ENCODE peak calls at places on chromosomes 6 and 20, in eight cellular contexts. One of them, this sample, is unnamed.

GRCh38 chr6:25061289-25061945 is 125.7 kb upstream of the RIPOR2 start:
- DNase-seq in heart right ventricle: peak
- DNase-seq in dermis blood vessel endothelial cell: no peak
- DNase-seq in stimulated activated CD8-positive, alpha-beta memory T cell treated with anti-CD3 and anti-CD28 coated beads, Interleukin-12 subunit alpha, Interleukin-12 subunit beta, amount 100 ng/mL, for 4 hours: no peak
- DNase-seq in GM12864: no peak
- DNase-seq in activated CD4-positive, alpha-beta T cell treated with anti-CD3 and anti-CD28 coated beads, Interleukin-2, amount 50 U/mL, for 1 hour: no peak
- DNase-seq in H1: no peak
- DNase-seq in brain microvascular endothelial cell: peak
- DNase-seq in this sample: no peak

GRCh38 chr20:24964518-24964838 is 15.4 kb downstream of the CST7 start:
- DNase-seq in heart right ventricle: no peak
- DNase-seq in dermis blood vessel endothelial cell: no peak
- DNase-seq in stimulated activated CD8-positive, alpha-beta memory T cell treated with anti-CD3 and anti-CD28 coated beads, Interleukin-12 subunit alpha, Interleukin-12 subunit beta, amount 100 ng/mL, for 4 hours: no peak
- DNase-seq in GM12864: no peak
- DNase-seq in activated CD4-positive, alpha-beta T cell treated with anti-CD3 and anti-CD28 coated beads, Interleukin-2, amount 50 U/mL, for 1 hour: no peak
- DNase-seq in H1: no peak
- DNase-seq in brain microvascular endothelial cell: no peak
- DNase-seq in this sample: no peak

GRCh38 chr20:54284928-54285704 is 77.2 kb downstream of the PFDN4 start:
- DNase-seq in heart right ventricle: no peak
- DNase-seq in dermis blood vessel endothelial cell: no peak
- DNase-seq in stimulated activated CD8-positive, alpha-beta memory T cell treated with anti-CD3 and anti-CD28 coated beads, Interleukin-12 subunit alpha, Interleukin-12 subunit beta, amount 100 ng/mL, for 4 hours: no peak
- DNase-seq in GM12864: no peak
- DNase-seq in activated CD4-positive, alpha-beta T cell treated with anti-CD3 and anti-CD28 coated beads, Interleukin-2, amount 50 U/mL, for 1 hour: no peak
- DNase-seq in H1: no peak
- DNase-seq in brain microvascular endothelial cell: no peak
- DNase-seq in this sample: no peak

GRCh38 chr6:144675231-144675861 is 390.2 kb downstream of the UTRN start:
- DNase-seq in heart right ventricle: no peak
- DNase-seq in dermis blood vessel endothelial cell: peak
- DNase-seq in stimulated activated CD8-positive, alpha-beta memory T cell treated with anti-CD3 and anti-CD28 coated beads, Interleukin-12 subunit alpha, Interleukin-12 subunit beta, amount 100 ng/mL, for 4 hours: no peak
- DNase-seq in GM12864: no peak
- DNase-seq in activated CD4-positive, alpha-beta T cell treated with anti-CD3 and anti-CD28 coated beads, Interleukin-2, amount 50 U/mL, for 1 hour: no peak
- DNase-seq in H1: no peak
- DNase-seq in brain microvascular endothelial cell: peak
- DNase-seq in this sample: no peak

GRCh38 chr6:160137130-160137988 is 15.7 kb downstream of the SLC22A1 start:
- DNase-seq in heart right ventricle: no peak
- DNase-seq in dermis blood vessel endothelial cell: no peak
- DNase-seq in stimulated activated CD8-positive, alpha-beta memory T cell treated with anti-CD3 and anti-CD28 coated beads, Interleukin-12 subunit alpha, Interleukin-12 subunit beta, amount 100 ng/mL, for 4 hours: no peak
- DNase-seq in GM12864: no peak
- DNase-seq in activated CD4-positive, alpha-beta T cell treated with anti-CD3 and anti-CD28 coated beads, Interleukin-2, amount 50 U/mL, for 1 hour: no peak
- DNase-seq in H1: peak
- DNase-seq in brain microvascular endothelial cell: no peak
- DNase-seq in this sample: no peak

GRCh38 chr6:125361868-125362267 is 60.1 kb upstream of the HDDC2 start:
- DNase-seq in heart right ventricle: no peak
- DNase-seq in dermis blood vessel endothelial cell: no peak
- DNase-seq in stimulated activated CD8-positive, alpha-beta memory T cell treated with anti-CD3 and anti-CD28 coated beads, Interleukin-12 subunit alpha, Interleukin-12 subunit beta, amount 100 ng/mL, for 4 hours: no peak
- DNase-seq in GM12864: no peak
- DNase-seq in activated CD4-positive, alpha-beta T cell treated with anti-CD3 and anti-CD28 coated beads, Interleukin-2, amount 50 U/mL, for 1 hour: no peak
- DNase-seq in H1: no peak
- DNase-seq in brain microvascular endothelial cell: no peak
- DNase-seq in this sample: no peak

GRCh38 chr6:24668997-24669361 is 2.1 kb downstream of the ACOT13 start:
- DNase-seq in heart right ventricle: no peak
- DNase-seq in dermis blood vessel endothelial cell: no peak
- DNase-seq in stimulated activated CD8-positive, alpha-beta memory T cell treated with anti-CD3 and anti-CD28 coated beads, Interleukin-12 subunit alpha, Interleukin-12 subunit beta, amount 100 ng/mL, for 4 hours: no peak
- DNase-seq in GM12864: no peak
- DNase-seq in activated CD4-positive, alpha-beta T cell treated with anti-CD3 and anti-CD28 coated beads, Interleukin-2, amount 50 U/mL, for 1 hour: no peak
- DNase-seq in H1: no peak
- DNase-seq in brain microvascular endothelial cell: no peak
- DNase-seq in this sample: no peak

GRCh38 chr20:61957961-61958715 is 107.5 kb downstream of the TAF4 start:
- DNase-seq in heart right ventricle: no peak
- DNase-seq in dermis blood vessel endothelial cell: no peak
- DNase-seq in stimulated activated CD8-positive, alpha-beta memory T cell treated with anti-CD3 and anti-CD28 coated beads, Interleukin-12 subunit alpha, Interleukin-12 subunit beta, amount 100 ng/mL, for 4 hours: no peak
- DNase-seq in GM12864: no peak
- DNase-seq in activated CD4-positive, alpha-beta T cell treated with anti-CD3 and anti-CD28 coated beads, Interleukin-2, amount 50 U/mL, for 1 hour: no peak
- DNase-seq in H1: no peak
- DNase-seq in brain microvascular endothelial cell: no peak
- DNase-seq in this sample: no peak

GRCh38 chr20:967796-968742 is 34.0 kb downstream of the RSPO4 start:
- DNase-seq in heart right ventricle: no peak
- DNase-seq in dermis blood vessel endothelial cell: peak
- DNase-seq in stimulated activated CD8-positive, alpha-beta memory T cell treated with anti-CD3 and anti-CD28 coated beads, Interleukin-12 subunit alpha, Interleukin-12 subunit beta, amount 100 ng/mL, for 4 hours: no peak
- DNase-seq in GM12864: peak
- DNase-seq in activated CD4-positive, alpha-beta T cell treated with anti-CD3 and anti-CD28 coated beads, Interleukin-2, amount 50 U/mL, for 1 hour: no peak
- DNase-seq in H1: no peak
- DNase-seq in brain microvascular endothelial cell: peak
- DNase-seq in this sample: no peak

GRCh38 chr6:166879594-166879993 is 76.8 kb downstream of the RNASET2 start:
- DNase-seq in heart right ventricle: no peak
- DNase-seq in dermis blood vessel endothelial cell: no peak
- DNase-seq in stimulated activated CD8-positive, alpha-beta memory T cell treated with anti-CD3 and anti-CD28 coated beads, Interleukin-12 subunit alpha, Interleukin-12 subunit beta, amount 100 ng/mL, for 4 hours: no peak
- DNase-seq in GM12864: no peak
- DNase-seq in activated CD4-positive, alpha-beta T cell treated with anti-CD3 and anti-CD28 coated beads, Interleukin-2, amount 50 U/mL, for 1 hour: no peak
- DNase-seq in H1: no peak
- DNase-seq in brain microvascular endothelial cell: no peak
- DNase-seq in this sample: no peak

GRCh38 chr6:137717074-137718073 is 149.7 kb upstream of the TNFAIP3 start:
- DNase-seq in heart right ventricle: no peak
- DNase-seq in dermis blood vessel endothelial cell: no peak
- DNase-seq in stimulated activated CD8-positive, alpha-beta memory T cell treated with anti-CD3 and anti-CD28 coated beads, Interleukin-12 subunit alpha, Interleukin-12 subunit beta, amount 100 ng/mL, for 4 hours: peak
- DNase-seq in GM12864: no peak
- DNase-seq in activated CD4-positive, alpha-beta T cell treated with anti-CD3 and anti-CD28 coated beads, Interleukin-2, amount 50 U/mL, for 1 hour: peak
- DNase-seq in H1: no peak
- DNase-seq in brain microvascular endothelial cell: no peak
- DNase-seq in this sample: no peak

GRCh38 chr6:39792501-39793450 is 600 bp downstream of the DAAM2 start:
- DNase-seq in heart right ventricle: peak
- DNase-seq in dermis blood vessel endothelial cell: no peak
- DNase-seq in stimulated activated CD8-positive, alpha-beta memory T cell treated with anti-CD3 and anti-CD28 coated beads, Interleukin-12 subunit alpha, Interleukin-12 subunit beta, amount 100 ng/mL, for 4 hours: no peak
- DNase-seq in GM12864: no peak
- DNase-seq in activated CD4-positive, alpha-beta T cell treated with anti-CD3 and anti-CD28 coated beads, Interleukin-2, amount 50 U/mL, for 1 hour: no peak
- DNase-seq in H1: peak
- DNase-seq in brain microvascular endothelial cell: no peak
- DNase-seq in this sample: peak

GRCh38 chr20:46371656-46372055 is 34.8 kb downstream of the ELMO2 start:
- DNase-seq in heart right ventricle: no peak
- DNase-seq in dermis blood vessel endothelial cell: no peak
- DNase-seq in stimulated activated CD8-positive, alpha-beta memory T cell treated with anti-CD3 and anti-CD28 coated beads, Interleukin-12 subunit alpha, Interleukin-12 subunit beta, amount 100 ng/mL, for 4 hours: no peak
- DNase-seq in GM12864: no peak
- DNase-seq in activated CD4-positive, alpha-beta T cell treated with anti-CD3 and anti-CD28 coated beads, Interleukin-2, amount 50 U/mL, for 1 hour: no peak
- DNase-seq in H1: no peak
- DNase-seq in brain microvascular endothelial cell: no peak
- DNase-seq in this sample: no peak

GRCh38 chr6:14770572-14770971 is 475.3 kb upstream of the JARID2 start:
- DNase-seq in heart right ventricle: no peak
- DNase-seq in dermis blood vessel endothelial cell: peak
- DNase-seq in stimulated activated CD8-positive, alpha-beta memory T cell treated with anti-CD3 and anti-CD28 coated beads, Interleukin-12 subunit alpha, Interleukin-12 subunit beta, amount 100 ng/mL, for 4 hours: no peak
- DNase-seq in GM12864: no peak
- DNase-seq in activated CD4-positive, alpha-beta T cell treated with anti-CD3 and anti-CD28 coated beads, Interleukin-2, amount 50 U/mL, for 1 hour: no peak
- DNase-seq in H1: no peak
- DNase-seq in brain microvascular endothelial cell: peak
- DNase-seq in this sample: no peak

GRCh38 chr20:17594443-17594842 is 24.6 kb downstream of the DSTN start:
- DNase-seq in heart right ventricle: no peak
- DNase-seq in dermis blood vessel endothelial cell: peak
- DNase-seq in stimulated activated CD8-positive, alpha-beta memory T cell treated with anti-CD3 and anti-CD28 coated beads, Interleukin-12 subunit alpha, Interleukin-12 subunit beta, amount 100 ng/mL, for 4 hours: no peak
- DNase-seq in GM12864: no peak
- DNase-seq in activated CD4-positive, alpha-beta T cell treated with anti-CD3 and anti-CD28 coated beads, Interleukin-2, amount 50 U/mL, for 1 hour: no peak
- DNase-seq in H1: no peak
- DNase-seq in brain microvascular endothelial cell: peak
- DNase-seq in this sample: no peak

GRCh38 chr6:143368426-143368825 is 82.1 kb downstream of the ADAT2 start:
- DNase-seq in heart right ventricle: no peak
- DNase-seq in dermis blood vessel endothelial cell: no peak
- DNase-seq in stimulated activated CD8-positive, alpha-beta memory T cell treated with anti-CD3 and anti-CD28 coated beads, Interleukin-12 subunit alpha, Interleukin-12 subunit beta, amount 100 ng/mL, for 4 hours: no peak
- DNase-seq in GM12864: peak
- DNase-seq in activated CD4-positive, alpha-beta T cell treated with anti-CD3 and anti-CD28 coated beads, Interleukin-2, amount 50 U/mL, for 1 hour: no peak
- DNase-seq in H1: no peak
- DNase-seq in brain microvascular endothelial cell: peak
- DNase-seq in this sample: no peak

GRCh38 chr20:43921227-43921780 is 6.7 kb downstream of the TOX2 start:
- DNase-seq in heart right ventricle: no peak
- DNase-seq in dermis blood vessel endothelial cell: no peak
- DNase-seq in stimulated activated CD8-positive, alpha-beta memory T cell treated with anti-CD3 and anti-CD28 coated beads, Interleukin-12 subunit alpha, Interleukin-12 subunit beta, amount 100 ng/mL, for 4 hours: no peak
- DNase-seq in GM12864: peak
- DNase-seq in activated CD4-positive, alpha-beta T cell treated with anti-CD3 and anti-CD28 coated beads, Interleukin-2, amount 50 U/mL, for 1 hour: no peak
- DNase-seq in H1: no peak
- DNase-seq in brain microvascular endothelial cell: no peak
- DNase-seq in this sample: no peak

GRCh38 chr20:45253260-45253659 is 1.1 kb downstream of the SLPI start:
- DNase-seq in heart right ventricle: no peak
- DNase-seq in dermis blood vessel endothelial cell: no peak
- DNase-seq in stimulated activated CD8-positive, alpha-beta memory T cell treated with anti-CD3 and anti-CD28 coated beads, Interleukin-12 subunit alpha, Interleukin-12 subunit beta, amount 100 ng/mL, for 4 hours: no peak
- DNase-seq in GM12864: no peak
- DNase-seq in activated CD4-positive, alpha-beta T cell treated with anti-CD3 and anti-CD28 coated beads, Interleukin-2, amount 50 U/mL, for 1 hour: no peak
- DNase-seq in H1: no peak
- DNase-seq in brain microvascular endothelial cell: no peak
- DNase-seq in this sample: no peak

GRCh38 chr6:91464718-91465117 is 877.8 kb upstream of the MAP3K7 start:
- DNase-seq in heart right ventricle: no peak
- DNase-seq in dermis blood vessel endothelial cell: no peak
- DNase-seq in stimulated activated CD8-positive, alpha-beta memory T cell treated with anti-CD3 and anti-CD28 coated beads, Interleukin-12 subunit alpha, Interleukin-12 subunit beta, amount 100 ng/mL, for 4 hours: no peak
- DNase-seq in GM12864: no peak
- DNase-seq in activated CD4-positive, alpha-beta T cell treated with anti-CD3 and anti-CD28 coated beads, Interleukin-2, amount 50 U/mL, for 1 hour: no peak
- DNase-seq in H1: no peak
- DNase-seq in brain microvascular endothelial cell: no peak
- DNase-seq in this sample: no peak

GRCh38 chr6:130473886-130474285 is 108.1 kb downstream of the TMEM200A start:
- DNase-seq in heart right ventricle: no peak
- DNase-seq in dermis blood vessel endothelial cell: no peak
- DNase-seq in stimulated activated CD8-positive, alpha-beta memory T cell treated with anti-CD3 and anti-CD28 coated beads, Interleukin-12 subunit alpha, Interleukin-12 subunit beta, amount 100 ng/mL, for 4 hours: no peak
- DNase-seq in GM12864: no peak
- DNase-seq in activated CD4-positive, alpha-beta T cell treated with anti-CD3 and anti-CD28 coated beads, Interleukin-2, amount 50 U/mL, for 1 hour: no peak
- DNase-seq in H1: no peak
- DNase-seq in brain microvascular endothelial cell: peak
- DNase-seq in this sample: no peak